ENCODE peak calls at places on chromosomes 11 and 22, in nine cellular contexts. G is AG08395; N is esophagus squamous epithelium; U is adrenal gland; W is choroid plexus epithelial cell; A is CD8-positive, alpha-beta memory T cell; V is chondrocyte; C is CD8-positive, alpha-beta T cell; Y is BJ. L is an unnamed sample.

GRCh38 chr22:37953062-37953436 is 352 bp downstream of the C22orf23 start:
- DNase-seq in C (no peak), W (no peak), A (no peak), V (no peak), Y (no peak), N (no peak), U (no peak), G (peak), L (no peak)

GRCh38 chr11:102244681-102245409 is 72.4 kb upstream of the BIRC3 start:
- DNase-seq in A (no peak), V (no peak), W (peak), N (no peak), G (peak), C (no peak), Y (peak), U (no peak), L (peak)

GRCh38 chr11:94639901-94640721 is 72.9 kb downstream of the PIWIL4 start:
- DNase-seq in N (no peak), C (no peak), Y (no peak), U (no peak), V (no peak), A (no peak), W (no peak), G (no peak), L (no peak)

GRCh38 chr22:37560682-37561208 is 465 bp downstream of the CDC42EP1 start:
- DNase-seq in U (no peak), A (no peak), V (no peak), N (no peak), W (peak), C (no peak), G (peak), Y (no peak), L (peak)

GRCh38 chr22:48955351-48956311 is 872.0 kb downstream of the BRD1 start:
- DNase-seq in C (no peak), V (peak), G (no peak), Y (no peak), W (no peak), A (no peak), U (peak), N (no peak), L (no peak)

GRCh38 chr22:29073618-29074275 is 912 bp downstream of the KREMEN1 start:
- DNase-seq in A (peak), Y (no peak), G (peak), W (peak), U (peak), V (no peak), N (no peak), C (no peak), L (no peak)

GRCh38 chr11:70716986-70717775 is 318.9 kb downstream of the CTTN start:
- DNase-seq in C (no peak), U (no peak), Y (no peak), A (no peak), G (no peak), W (no peak), N (no peak), V (no peak), L (no peak)

GRCh38 chr11:124865902-124866851 is 945 bp downstream of the ROBO3 start:
- DNase-seq in Y (no peak), N (no peak), C (peak), A (peak), V (no peak), W (peak), G (peak), U (peak), L (peak)

GRCh38 chr11:118200901-118201680 is 23.7 kb downstream of the JAML start:
- DNase-seq in A (peak), G (no peak), U (no peak), V (no peak), N (no peak), W (no peak), Y (no peak), C (no peak), L (no peak)

GRCh38 chr11:65316979-65317786 is 2.5 kb downstream of the CDC42EP2 start:
- DNase-seq in Y (no peak), V (no peak), C (no peak), N (no peak), A (no peak), W (peak), G (peak), U (peak), L (peak)

GRCh38 chr11:11148104-11148509 is 204.9 kb downstream of the CSNK2A3 start:
- DNase-seq in G (peak), A (peak), C (no peak), U (peak), V (no peak), W (peak), N (no peak), Y (peak), L (peak)

GRCh38 chr11:417652-418342 is 3.0 kb upstream of the SIGIRR start:
- DNase-seq in W (no peak), U (no peak), A (no peak), C (no peak), G (no peak), V (no peak), Y (no peak), N (no peak), L (no peak)

GRCh38 chr11:2590951-2591754 is 108.6 kb downstream of the KCNQ1OT1 start:
- DNase-seq in N (no peak), A (no peak), G (no peak), U (peak), V (peak), W (no peak), C (no peak), Y (no peak), L (no peak)

L was measured in fibroblast of pulmonary artery.